ENCODE peak calls at places on chromosomes 11 and 22, in five cellular contexts. L, U, R, A and E are unnamed samples.

GRCh38 chr11:60972182-60973030 is 926 bp downstream of the CD6 start:
- DNase-seq in L (no peak), U (no peak), R (no peak), A (no peak), E (no peak)

GRCh38 chr11:69398529-69399492 is 82.7 kb upstream of the LINC01488 start:
- DNase-seq in L (peak), U (no peak), R (no peak), A (no peak), E (no peak)

GRCh38 chr11:83549984-83550667 is 264.0 kb upstream of the CCDC90B start:
- DNase-seq in L (no peak), U (no peak), R (no peak), A (no peak), E (no peak)

GRCh38 chr11:72491001-72491400 is 56.7 kb upstream of the CLPB start:
- DNase-seq in L (peak), U (no peak), R (no peak), A (no peak), E (no peak)

GRCh38 chr22:23904855-23905254 is 10.7 kb downstream of the MIF start:
- DNase-seq in L (no peak), U (no peak), R (no peak), A (no peak), E (no peak)

GRCh38 chr11:116261616-116262015 is 511.2 kb downstream of the BUD13 start:
- DNase-seq in L (no peak), U (no peak), R (no peak), A (no peak), E (no peak)

GRCh38 chr11:47406896-47407745 is 1.3 kb upstream of the SLC39A13 start:
- DNase-seq in L (peak), U (no peak), R (no peak), A (no peak), E (no peak)

GRCh38 chr22:19744350-19745006 is 16.1 kb upstream of the TBX1 start:
- DNase-seq in L (no peak), U (no peak), R (no peak), A (no peak), E (no peak)

GRCh38 chr11:121534131-121535093 is 81.6 kb upstream of the SORL1-AS1 start:
- DNase-seq in L (peak), U (no peak), R (no peak), A (no peak), E (no peak)

GRCh38 chr11:2718817-2719438 is 19.1 kb upstream of the KCNQ1OT1 start:
- DNase-seq in L (no peak), U (no peak), R (no peak), A (no peak), E (no peak)

GRCh38 chr11:20158597-20159257 is 1.5 kb downstream of the DBX1 start:
- DNase-seq in L (peak), U (peak), R (peak), A (peak), E (no peak)

GRCh38 chr11:47183031-47183856 is 3.0 kb downstream of the PACSIN3 start:
- DNase-seq in L (no peak), U (no peak), R (no peak), A (peak), E (no peak)

GRCh38 chr11:4063348-4063747 is 31.3 kb upstream of the RRM1 start:
- DNase-seq in L (peak), U (no peak), R (no peak), A (no peak), E (no peak)

GRCh38 chr11:128465531-128465930 is 121.8 kb downstream of the ETS1 start:
- DNase-seq in L (no peak), U (no peak), R (no peak), A (no peak), E (no peak)

GRCh38 chr22:44870021-44870420 is 117.6 kb downstream of the ARHGAP8 start:
- DNase-seq in L (peak), U (peak), R (no peak), A (no peak), E (peak)

GRCh38 chr11:101428918-101429317 is 154.9 kb downstream of the TRPC6 start:
- DNase-seq in L (peak), U (peak), R (no peak), A (no peak), E (no peak)

GRCh38 chr22:37681556-37682049 is 4.5 kb upstream of the NOL12 start:
- DNase-seq in L (peak), U (peak), R (peak), A (peak), E (peak)

GRCh38 chr11:43508511-43508918 is 149.8 kb downstream of the TTC17 start:
- DNase-seq in L (peak), U (peak), R (no peak), A (no peak), E (no peak)

GRCh38 chr11:102577182-102577581 is 46.6 kb upstream of the MMP7 start:
- DNase-seq in L (peak), U (no peak), R (no peak), A (no peak), E (no peak)

GRCh38 chr22:42357221-42357620 is 75.0 kb downstream of the NFAM1 start:
- DNase-seq in L (no peak), U (no peak), R (no peak), A (no peak), E (no peak)

GRCh38 chr22:42360348-42360747 is 71.9 kb downstream of the NFAM1 start:
- DNase-seq in L (no peak), U (no peak), R (no peak), A (no peak), E (no peak)

GRCh38 chr22:42356547-42356946 is 75.7 kb downstream of the NFAM1 start:
- DNase-seq in L (no peak), U (no peak), R (no peak), A (no peak), E (no peak)

GRCh38 chr22:42358643-42359558 is 73.3 kb downstream of the NFAM1 start:
- DNase-seq in L (no peak), U (no peak), R (no peak), A (no peak), E (no peak)

GRCh38 chr22:42357634-42358296 is 74.4 kb downstream of the NFAM1 start:
- DNase-seq in L (no peak), U (no peak), R (peak), A (no peak), E (peak)
- TF ChIP-seq CTCF in L (no peak), U (no peak), R (no peak), A (no peak), E (no peak)

GRCh38 chr11:118928870-118929495 is 3.3 kb upstream of the BCL9L start:
- DNase-seq in L (peak), U (peak), R (peak), A (peak), E (peak)
- H3K27ac ChIP-seq in L (peak), U (peak), R (peak), A (peak), E (peak)

GRCh38 chr11:64245797-64246623 is 733 bp downstream of the PPP1R14B start:
- DNase-seq in L (peak), U (peak), R (peak), A (peak), E (peak)
- TF ChIP-seq CTCF in L (no peak), U (no peak), R (no peak), A (no peak), E (no peak)

DNA sequence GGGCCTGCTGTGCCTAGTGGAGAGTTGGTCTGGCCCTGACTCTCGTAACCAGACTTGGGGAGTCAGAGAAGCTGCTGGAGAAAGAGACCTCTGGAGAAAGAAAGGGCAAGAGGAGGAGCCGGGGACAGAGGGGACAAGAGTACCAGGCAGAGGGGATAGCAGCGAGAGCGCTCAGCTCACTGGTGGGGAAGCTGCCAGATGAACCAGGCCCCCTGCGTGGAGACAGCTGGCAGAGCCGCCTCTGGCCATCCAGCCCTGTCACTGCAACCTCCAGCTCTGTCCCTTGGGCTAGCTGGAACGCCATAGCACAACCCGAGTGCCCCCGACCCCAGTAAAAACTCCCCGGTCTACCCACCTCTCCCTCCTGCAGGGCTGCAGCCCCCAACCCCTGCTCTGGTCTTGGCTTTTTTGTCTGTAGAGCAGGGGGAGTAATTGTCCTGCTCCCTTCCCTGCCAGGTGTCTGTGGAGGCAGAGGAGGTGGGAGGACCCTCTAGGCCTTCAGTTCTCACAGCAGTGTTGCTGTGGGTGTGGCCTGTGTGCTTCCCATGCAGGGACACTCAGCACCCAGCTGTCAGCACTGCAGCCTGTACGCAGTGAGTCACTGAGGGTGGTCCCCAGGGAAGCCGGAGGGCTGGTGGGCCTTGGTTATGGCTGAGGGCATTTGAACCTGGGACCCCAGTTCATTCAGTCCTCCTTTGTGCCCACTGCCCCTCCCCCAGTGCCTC is 4.8 kb upstream of the SUN2 start:
- DNase-seq in L (peak), U (no peak), R (no peak), A (no peak), E (no peak)
- H3K27ac ChIP-seq in L (no peak), U (no peak), R (no peak), A (no peak), E (no peak)

DNA sequence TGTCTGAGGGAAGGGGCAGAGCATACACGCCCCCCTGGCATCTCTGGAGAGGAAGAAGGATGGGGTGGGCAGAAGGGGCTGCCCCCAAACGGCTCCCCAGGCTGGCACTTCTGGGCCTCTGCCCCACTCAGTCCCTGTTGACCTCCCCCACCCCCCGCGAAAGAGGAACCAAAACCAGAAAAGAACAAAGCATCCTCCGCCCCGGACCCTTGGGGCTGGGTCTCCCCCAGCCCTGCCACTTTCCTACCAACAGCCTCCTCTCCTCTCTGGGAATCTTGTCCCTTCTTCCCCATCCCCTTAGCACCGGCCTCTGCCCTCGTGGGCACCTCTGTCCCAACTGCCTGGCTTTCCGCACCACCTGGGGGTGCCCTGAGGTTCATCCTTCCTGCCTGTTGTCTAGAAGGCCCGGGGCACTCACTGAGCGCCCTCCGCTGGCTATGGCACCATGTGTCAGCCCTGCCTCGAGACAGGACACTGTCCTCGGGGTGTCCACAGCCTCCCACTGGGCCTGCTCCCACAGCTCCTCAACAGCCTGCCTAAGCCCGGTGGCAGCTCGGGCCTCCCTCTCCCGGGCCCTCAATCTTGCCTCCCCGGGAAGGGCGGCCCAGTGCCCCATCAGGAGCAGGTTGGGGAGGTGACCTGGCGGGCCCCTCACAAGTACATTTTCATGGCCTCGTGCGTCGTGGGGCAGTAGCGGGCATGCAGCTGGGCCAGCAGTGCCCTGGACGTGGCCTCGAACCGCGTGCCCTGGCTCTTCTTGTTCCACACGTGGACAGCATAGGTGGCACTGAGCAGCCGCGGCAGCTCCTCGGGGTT is 28.2 kb downstream of the A4GALT start:
- DNase-seq in L (no peak), U (peak), R (no peak), A (no peak), E (no peak)
- TF ChIP-seq CTCF in L (no peak), U (no peak), R (no peak), A (no peak), E (no peak)

GRCh38 chr11:6610591-6610990 is 1.4 kb downstream of the TAF10 start:
- DNase-seq in L (no peak), U (no peak), R (peak), A (no peak), E (no peak)
- H3K27ac ChIP-seq in L (peak), U (peak), R (peak), A (peak), E (no peak)

DNA sequence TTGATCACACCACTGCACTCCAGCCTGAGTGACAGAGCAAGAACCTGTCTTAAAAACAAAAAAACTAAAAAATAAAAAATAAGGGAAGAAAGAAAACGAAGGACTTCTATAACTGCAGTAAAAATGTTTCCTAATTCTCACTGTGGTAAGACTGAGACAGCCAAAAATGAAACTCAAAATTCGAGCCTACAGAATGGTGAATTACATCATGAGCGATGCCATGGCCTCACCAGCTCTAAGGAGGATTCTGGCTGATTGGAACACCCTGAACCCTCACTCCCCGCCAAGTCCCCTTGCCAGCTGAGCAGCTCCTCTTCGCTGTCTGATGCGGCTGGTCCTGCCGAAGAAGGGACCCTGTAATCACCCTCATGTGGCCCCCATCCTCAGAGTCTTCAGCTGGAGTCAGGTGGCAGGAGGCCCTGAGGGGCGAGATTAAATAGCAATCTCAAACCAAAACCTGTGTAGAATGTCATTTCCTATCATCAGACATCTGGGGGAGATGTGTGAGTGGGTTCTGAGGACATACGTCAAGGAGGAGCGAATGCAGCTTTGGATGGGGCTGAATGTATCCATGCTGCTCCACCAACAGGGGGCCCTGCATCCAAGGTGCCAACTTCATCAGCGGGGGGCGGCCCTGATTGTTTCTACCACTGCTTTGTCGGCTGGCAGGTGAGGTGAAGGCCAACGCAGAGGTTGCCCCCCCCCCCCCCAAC is 29.2 kb downstream of the PDGFB start:
- DNase-seq in L (no peak), U (peak), R (peak), A (peak), E (no peak)
- TF ChIP-seq CTCF in L (peak), U (peak), R (peak), A (peak), E (peak)

DNA sequence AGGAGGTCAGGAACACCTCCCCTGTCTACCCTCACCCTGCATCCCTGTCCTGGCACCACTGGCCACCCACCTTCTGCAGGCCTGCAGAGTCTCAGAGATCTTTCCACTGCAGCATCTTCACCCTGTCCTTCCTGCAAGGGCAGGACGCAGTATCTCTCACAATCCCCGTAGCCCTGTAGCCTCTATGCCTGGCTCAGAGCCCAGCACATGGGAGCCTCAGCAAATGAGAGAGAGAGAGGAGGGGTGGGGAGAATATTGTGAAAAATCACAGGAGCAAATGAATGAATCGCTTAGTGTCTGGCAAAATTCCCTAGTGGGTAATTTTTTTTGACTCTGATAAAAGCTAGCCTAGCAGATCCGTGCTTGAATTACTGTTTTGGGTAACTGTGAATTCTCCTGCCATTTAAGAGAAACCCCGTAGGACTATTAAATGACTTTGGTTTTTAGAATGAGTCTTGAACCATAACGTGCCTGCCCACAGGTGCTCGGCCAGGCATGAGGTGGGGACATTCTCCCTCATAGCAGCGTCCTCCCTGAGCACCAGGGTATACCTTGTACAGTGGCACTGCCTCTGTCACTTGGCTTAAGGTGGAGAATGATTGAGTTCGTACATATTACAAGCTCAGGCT is 91.5 kb downstream of the MORC2 start:
- DNase-seq in L (peak), U (no peak), R (peak), A (peak), E (no peak)
- H3K27ac ChIP-seq in L (no peak), U (no peak), R (no peak), A (peak), E (no peak)

DNA sequence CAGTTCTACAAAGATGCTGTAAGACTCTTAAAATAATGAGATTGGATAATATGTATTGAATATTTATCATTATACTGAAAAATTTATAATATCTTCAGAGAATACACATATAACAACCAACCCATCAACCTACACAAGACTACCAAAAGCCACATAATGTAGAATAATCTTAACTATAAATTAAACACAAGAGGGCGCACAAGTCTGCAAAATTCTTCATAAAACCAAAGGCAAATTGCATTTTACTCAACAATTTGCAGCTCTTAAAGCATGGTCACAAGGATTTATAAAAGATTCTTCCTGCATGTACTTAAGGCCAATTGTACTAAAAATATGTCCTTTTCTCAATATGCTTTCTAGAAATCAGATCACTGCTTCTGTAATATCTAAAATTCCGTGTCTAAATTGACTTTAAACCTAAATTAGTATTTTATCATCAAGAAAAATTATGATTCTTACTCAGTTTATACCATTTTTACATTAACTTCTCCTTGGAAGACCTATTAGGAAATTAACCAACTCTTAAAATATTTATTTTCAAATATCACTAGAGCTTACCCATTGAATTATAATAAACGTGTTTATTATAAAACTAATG is 79.0 kb downstream of the TTC28 start:
- DNase-seq in L (peak), U (peak), R (no peak), A (no peak), E (no peak)
- TF ChIP-seq CTCF in L (peak), U (peak), R (peak), A (peak), E (peak)

GRCh38 chr22:36008131-36008530 is 20.5 kb downstream of the RBFOX2 start:
- DNase-seq in L (no peak), U (no peak), R (no peak), A (no peak), E (no peak)
- H3K27ac ChIP-seq in L (peak), U (no peak), R (no peak), A (no peak), E (no peak)